ENCODE peak calls at places on chromosomes 16 and 17, in ten cellular contexts. Y is AG10803, L is fibroblast of mammary gland, T is cardiac muscle cell, Z is upper lobe of right lung, X is prostate gland, H is Panc1, O is psoas muscle, W is transverse colon, N is heart left ventricle. G is an unnamed sample.

GRCh38 chr17:596763-597644 is 117.6 kb downstream of the VPS53 start:
- DNase-seq in Y (peak), L (peak), T (peak), Z (no peak), X (no peak), H (no peak), O (no peak), W (no peak), N (no peak), G (peak)

GRCh38 chr17:29042679-29043538 is at the start of gene PIPOX:
- DNase-seq in Y (no peak), L (peak), T (peak), Z (no peak), X (no peak), H (no peak), O (no peak), W (peak), N (no peak), G (peak)

GRCh38 chr16:81232740-81233367 is 5.6 kb upstream of the BCO1 start:
- DNase-seq in Y (no peak), L (no peak), T (no peak), Z (no peak), X (no peak), H (no peak), O (no peak), W (no peak), N (no peak), G (no peak)

GRCh38 chr17:36527851-36528250 is 6.8 kb downstream of the MYO19 start:
- DNase-seq in Y (no peak), L (no peak), T (no peak), Z (peak), X (no peak), H (no peak), O (no peak), W (no peak), N (no peak), G (no peak)

GRCh38 chr17:1742371-1743093 is at the start of gene SERPINF2:
- DNase-seq in Y (no peak), L (no peak), T (no peak), Z (peak), X (no peak), H (no peak), O (no peak), W (no peak), N (no peak), G (no peak)

GRCh38 chr16:73289232-73289631 is 241.3 kb upstream of the ZFHX3 start:
- DNase-seq in Y (no peak), L (no peak), T (no peak), Z (no peak), X (no peak), H (no peak), O (no peak), W (no peak), N (no peak), G (no peak)

GRCh38 chr17:48925251-48925990 is 17.2 kb downstream of the UBE2Z start:
- DNase-seq in Y (no peak), L (no peak), T (no peak), Z (no peak), X (no peak), H (no peak), O (no peak), W (no peak), N (no peak), G (no peak)

GRCh38 chr17:36030949-36031348 is 13.2 kb upstream of the CCL23 start:
- DNase-seq in Y (no peak), L (no peak), T (no peak), Z (no peak), X (no peak), H (no peak), O (no peak), W (no peak), N (no peak), G (no peak)

GRCh38 chr17:43338886-43339516 is 59.8 kb upstream of the ARL4D start:
- DNase-seq in Y (peak), L (peak), T (peak), Z (peak), X (peak), H (no peak), O (peak), W (peak), N (peak), G (peak)

GRCh38 chr17:48555183-48555615 is 10.3 kb upstream of the HOXB2 start:
- DNase-seq in Y (peak), L (peak), T (peak), Z (no peak), X (peak), H (no peak), O (no peak), W (no peak), N (no peak), G (peak)

GRCh38 chr17:16215002-16215272 is 397 bp downstream of the NCOR1 start:
- DNase-seq in Y (peak), L (no peak), T (peak), Z (peak), X (peak), H (no peak), O (peak), W (peak), N (peak), G (peak)

GRCh38 chr16:47876494-47876893 is 279.3 kb downstream of the ABCC12 start:
- DNase-seq in Y (no peak), L (no peak), T (no peak), Z (no peak), X (no peak), H (no peak), O (no peak), W (no peak), N (no peak), G (no peak)

GRCh38 chr16:58032710-58033293 is 7.2 kb downstream of the MMP15 start:
- DNase-seq in Y (no peak), L (no peak), T (peak), Z (peak), X (no peak), H (no peak), O (no peak), W (no peak), N (peak), G (no peak)

GRCh38 chr17:81207610-81208581 is 14.9 kb downstream of the CEP131 start:
- DNase-seq in Y (no peak), L (no peak), T (no peak), Z (no peak), X (no peak), H (no peak), O (no peak), W (no peak), N (no peak), G (no peak)

DNA sequence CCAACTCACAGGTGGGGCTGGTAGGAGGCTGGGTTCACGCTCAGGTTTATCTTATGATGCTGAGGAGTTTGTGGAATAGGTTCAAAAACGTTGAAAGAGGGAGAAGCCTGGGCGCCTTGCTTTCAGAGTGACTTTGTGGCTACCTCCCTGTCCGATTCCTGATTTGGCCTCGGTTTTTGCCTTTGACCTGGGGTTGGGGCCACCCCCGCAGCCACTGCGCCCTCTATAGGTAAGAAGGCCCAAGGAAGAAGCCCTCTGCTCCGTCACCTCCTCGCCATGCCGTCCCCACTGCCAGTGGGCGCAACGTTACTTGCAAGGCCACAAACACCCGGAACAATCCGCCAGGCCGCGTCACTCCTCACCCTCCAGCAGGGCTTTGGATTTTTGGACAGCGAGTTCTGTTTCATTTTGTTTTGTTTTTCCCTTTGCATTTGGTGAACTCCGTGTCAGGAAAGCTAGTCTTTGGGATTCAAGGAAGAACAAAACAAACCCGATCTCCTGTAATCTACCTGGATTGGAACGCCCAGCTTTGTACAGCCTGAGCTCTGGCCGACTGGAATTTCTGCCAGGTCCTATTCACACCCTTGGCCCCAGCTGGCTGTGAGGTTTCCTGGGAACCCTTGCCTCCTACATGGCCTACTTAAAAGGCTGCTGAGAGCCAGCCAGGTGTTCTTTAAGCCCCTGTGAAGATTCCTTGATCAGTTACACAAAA is 60.7 kb downstream of the TBC1D16 start:
- DNase-seq in Y (no peak), L (no peak), T (no peak), Z (peak), X (no peak), H (no peak), O (no peak), W (no peak), N (no peak), G (no peak)
- TF ChIP-seq CTCF in Y (no peak), L (peak), T (peak), Z (peak), X (no peak), H (no peak), O (peak), W (no peak), N (no peak), G (peak)

GRCh38 chr17:78276499-78276898 is 45.1 kb downstream of the TMEM235 start:
- DNase-seq in Y (no peak), L (no peak), T (no peak), Z (no peak), X (no peak), H (no peak), O (no peak), W (peak), N (no peak), G (no peak)
- H3K4me3 ChIP-seq in Y (no peak), L (no peak), T (no peak), Z (no peak), X (no peak), H (no peak), O (no peak), W (no peak), N (no peak), G (no peak)

GRCh38 chr17:63452091-63452978 is 6.2 kb upstream of the CYB561 start:
- DNase-seq in Y (no peak), L (no peak), T (no peak), Z (no peak), X (no peak), H (no peak), O (no peak), W (no peak), N (no peak), G (no peak)
- TF ChIP-seq CTCF in Y (no peak), L (no peak), T (no peak), Z (no peak), X (no peak), H (no peak), O (no peak), W (no peak), N (no peak), G (no peak)

GRCh38 chr16:20611350-20611902 is 35.3 kb upstream of the ACSM2B start:
- DNase-seq in Y (no peak), L (no peak), T (no peak), Z (peak), X (no peak), H (no peak), O (peak), W (no peak), N (peak), G (no peak)
- H3K4me3 ChIP-seq in Y (no peak), L (no peak), T (no peak), Z (no peak), X (no peak), H (no peak), O (no peak), W (no peak), N (no peak), G (no peak)

DNA sequence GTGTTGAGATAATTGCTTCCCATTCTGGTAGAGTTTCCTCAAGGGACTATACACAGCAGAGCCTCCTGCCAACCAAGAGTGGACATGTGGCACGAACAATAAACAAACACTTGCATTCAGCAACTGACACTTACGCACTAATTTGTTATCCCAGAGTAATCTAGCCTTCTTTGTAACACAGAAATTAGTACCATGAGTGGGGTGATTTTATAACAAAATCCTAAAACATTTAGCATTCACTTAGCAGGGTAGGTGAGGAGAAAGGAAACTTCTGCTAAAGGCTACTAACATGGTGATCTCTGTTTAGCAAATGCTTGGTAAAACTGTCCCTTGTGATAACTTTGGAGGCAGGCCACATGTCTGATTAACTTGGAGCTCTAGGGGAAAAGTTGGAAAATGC is 325.2 kb downstream of the HS3ST4 start:
- DNase-seq in Y (no peak), L (no peak), T (no peak), Z (no peak), X (no peak), H (no peak), O (no peak), W (no peak), N (no peak), G (no peak)
- TF ChIP-seq CTCF in Y (no peak), L (no peak), T (no peak), Z (no peak), X (no peak), H (no peak), O (no peak), W (no peak), N (no peak), G (no peak)